ENCODE peak calls at places on chromosomes 6 and 20, in six cellular contexts. O, L, I, T, A and B are unnamed samples.

GRCh38 chr6:20700375-20700774 is 166.1 kb downstream of the CDKAL1 start:
- DNase-seq in O (no peak), L (no peak), I (no peak), T (no peak), A (no peak), B (no peak)

GRCh38 chr20:16647875-16648597 is 74.8 kb upstream of the KIF16B start:
- DNase-seq in O (no peak), L (no peak), I (no peak), T (no peak), A (no peak), B (no peak)

GRCh38 chr6:3324262-3324942 is 65.7 kb downstream of the PSMG4 start:
- DNase-seq in O (no peak), L (no peak), I (peak), T (no peak), A (no peak), B (no peak)

GRCh38 chr6:164378330-164378729 is 931.1 kb downstream of the C6orf118 start:
- DNase-seq in O (no peak), L (no peak), I (no peak), T (no peak), A (no peak), B (no peak)

GRCh38 chr6:57242505-57242904 is 20.4 kb upstream of the RAB23 start:
- DNase-seq in O (no peak), L (no peak), I (peak), T (no peak), A (no peak), B (no peak)

GRCh38 chr6:154500769-154501171 is 9.7 kb downstream of the CNKSR3 start:
- DNase-seq in O (no peak), L (no peak), I (no peak), T (no peak), A (no peak), B (no peak)

GRCh38 chr20:37941332-37941731 is 38.4 kb downstream of the VSTM2L start:
- DNase-seq in O (no peak), L (no peak), I (no peak), T (no peak), A (no peak), B (no peak)

GRCh38 chr20:24751551-24751950 is 197.5 kb upstream of the CST7 start:
- DNase-seq in O (no peak), L (no peak), I (no peak), T (no peak), A (no peak), B (no peak)

GRCh38 chr20:4633780-4634179 is 87.9 kb upstream of the PRND start:
- DNase-seq in O (no peak), L (no peak), I (peak), T (no peak), A (no peak), B (no peak)

GRCh38 chr6:149723771-149724417 is 6.0 kb upstream of the LATS1 start:
- DNase-seq in O (peak), L (no peak), I (peak), T (peak), A (no peak), B (peak)

GRCh38 chr6:84150680-84151079 is 76.8 kb downstream of the CEP162 start:
- DNase-seq in O (no peak), L (no peak), I (peak), T (no peak), A (no peak), B (no peak)

GRCh38 chr6:116507324-116507723 is 4.1 kb upstream of the CALHM5 start:
- DNase-seq in O (no peak), L (no peak), I (no peak), T (no peak), A (no peak), B (no peak)

GRCh38 chr6:1885576-1886003 is 275.9 kb downstream of the FOXC1 start:
- DNase-seq in O (no peak), L (no peak), I (no peak), T (no peak), A (no peak), B (no peak)

GRCh38 chr20:47551841-47552240 is 50.2 kb downstream of the NCOA3 start:
- DNase-seq in O (no peak), L (no peak), I (no peak), T (no peak), A (no peak), B (no peak)

GRCh38 chr20:41318271-41318649 is 729 bp upstream of the ZHX3 start:
- DNase-seq in O (no peak), L (no peak), I (no peak), T (no peak), A (no peak), B (no peak)
- H3K4me3 ChIP-seq in O (no peak), L (peak), I (peak), T (peak), A (no peak), B (peak)

DNA sequence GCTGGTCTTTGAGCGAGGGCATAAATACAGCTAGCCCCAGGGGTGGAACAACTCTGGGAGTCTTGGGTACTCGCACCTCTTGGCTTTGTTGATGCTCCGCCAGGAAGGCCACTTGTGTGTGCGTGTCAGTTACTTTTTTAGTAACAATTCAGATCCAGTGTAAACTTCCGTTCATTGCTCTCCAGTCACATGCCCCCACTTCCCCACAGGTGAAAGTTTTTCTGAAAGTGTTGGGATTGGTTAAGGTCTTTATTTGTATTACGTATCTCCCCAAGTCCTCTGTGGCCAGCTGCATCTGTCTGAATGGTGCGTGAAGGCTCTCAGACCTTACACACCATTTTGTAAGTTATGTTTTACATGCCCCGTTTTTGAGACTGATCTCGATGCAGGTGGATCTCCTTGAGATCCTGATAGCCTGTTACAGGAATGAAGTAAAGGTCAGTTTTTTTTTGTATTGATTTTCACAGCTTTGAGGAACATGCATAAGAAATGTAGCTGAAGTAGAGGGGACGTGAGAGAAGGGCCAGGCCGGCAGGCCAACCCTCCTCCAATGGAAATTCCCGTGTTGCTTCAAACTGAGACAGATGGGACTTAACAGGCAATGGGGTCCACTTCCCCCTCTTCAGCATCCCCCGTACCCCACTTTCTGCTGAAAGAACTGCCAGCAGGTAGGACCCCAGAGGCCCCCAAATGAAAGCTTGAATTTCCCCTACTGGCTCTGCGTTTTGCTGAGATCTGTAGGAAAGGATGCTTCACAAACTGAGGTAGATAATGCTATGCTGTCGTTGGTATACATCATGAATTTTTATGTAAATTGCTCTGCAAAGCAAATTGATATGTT is 19.2 kb downstream of the IRF4 start:
- DNase-seq in O (no peak), L (no peak), I (no peak), T (no peak), A (no peak), B (no peak)
- H3K4me3 ChIP-seq in O (no peak), L (no peak), I (no peak), T (no peak), A (no peak), B (no peak)

GRCh38 chr6:41759106-41759904 is 12.1 kb upstream of the PGC start:
- DNase-seq in O (no peak), L (no peak), I (no peak), T (no peak), A (peak), B (no peak)
- H3K4me3 ChIP-seq in O (no peak), L (no peak), I (no peak), T (no peak), A (no peak), B (no peak)

DNA sequence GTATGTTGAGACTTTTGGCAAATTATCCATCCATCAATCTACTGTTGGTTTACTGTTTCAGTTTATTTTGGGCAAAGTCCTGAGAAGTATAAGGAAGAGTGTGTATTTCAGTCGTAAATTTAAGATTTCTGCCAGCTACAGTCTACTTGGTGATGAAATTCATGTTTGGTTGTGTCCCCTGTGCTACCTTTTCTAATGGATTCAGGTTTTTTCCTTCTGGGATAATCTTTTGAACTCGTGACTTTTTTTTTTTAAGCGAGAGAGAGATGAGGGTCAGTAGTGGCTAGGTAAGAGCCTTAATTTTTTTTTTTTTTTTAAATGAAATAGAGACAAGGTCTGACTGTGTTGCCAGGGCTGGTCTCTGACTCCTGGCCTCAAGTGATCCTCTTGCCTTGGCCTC is 772 bp upstream of the TMEM217 start:
- DNase-seq in O (no peak), L (no peak), I (no peak), T (no peak), A (no peak), B (no peak)
- H3K4me3 ChIP-seq in O (no peak), L (peak), I (peak), T (no peak), A (peak), B (peak)

GRCh38 chr6:42520786-42521607 is 42.8 kb upstream of the UBR2 start:
- DNase-seq in O (no peak), L (no peak), I (no peak), T (no peak), A (no peak), B (no peak)

GRCh38 chr6:42522021-42522420 is 41.8 kb upstream of the UBR2 start:
- DNase-seq in O (no peak), L (no peak), I (no peak), T (no peak), A (no peak), B (no peak)

GRCh38 chr6:42525132-42525531 is 38.7 kb upstream of the UBR2 start:
- DNase-seq in O (no peak), L (no peak), I (no peak), T (no peak), A (no peak), B (no peak)

GRCh38 chr6:42526616-42527015 is 37.2 kb upstream of the UBR2 start:
- DNase-seq in O (no peak), L (no peak), I (no peak), T (no peak), A (no peak), B (no peak)

GRCh38 chr6:42523158-42523814 is 40.5 kb upstream of the UBR2 start:
- DNase-seq in O (no peak), L (no peak), I (no peak), T (no peak), A (no peak), B (no peak)
- H3K4me3 ChIP-seq in O (no peak), L (no peak), I (no peak), T (no peak), A (no peak), B (no peak)

GRCh38 chr6:24943774-24944173 is 8.0 kb upstream of the RIPOR2 start:
- DNase-seq in O (no peak), L (no peak), I (no peak), T (no peak), A (no peak), B (no peak)
- H3K4me3 ChIP-seq in O (no peak), L (no peak), I (no peak), T (no peak), A (no peak), B (no peak)

GRCh38 chr20:10513931-10514575 is 78.9 kb downstream of the SLX4IP start:
- DNase-seq in O (no peak), L (no peak), I (no peak), T (no peak), A (no peak), B (no peak)
- H3K4me3 ChIP-seq in O (no peak), L (no peak), I (no peak), T (no peak), A (no peak), B (no peak)